ENCODE peak calls at places on chromosomes 11 and 22, in six cellular contexts. G is SK-N-SH, D is trophoblast cell, R is Karpas-422, O is neural progenitor cell, H is neuronal stem cell. I is an unnamed sample.

GRCh38 chr11:27217948-27218410 is 145.0 kb downstream of the CCDC34 start:
- DNase-seq in D (peak; percentile 38), O (no peak), G (no peak), H (no peak), R (no peak), I (no peak)

GRCh38 chr11:44901120-44901519 is 49.6 kb downstream of the TP53I11 start:
- DNase-seq in G (no peak), H (no peak), R (no peak), O (no peak), D (no peak), I (no peak)

GRCh38 chr22:50730941-50731661 is 6.9 kb upstream of the ACR start:
- DNase-seq in O (no peak), G (peak; percentile 39), H (no peak), R (no peak), D (no peak), I (peak; percentile 79)

GRCh38 chr22:36351921-36352774 is 35.6 kb downstream of the MYH9 start:
- DNase-seq in O (no peak), H (no peak), G (no peak), R (no peak), D (no peak), I (peak; percentile 91)

GRCh38 chr22:22386602-22387385 is 121.7 kb downstream of the ZNF280B start:
- DNase-seq in R (no peak), O (no peak), D (no peak), H (no peak), G (no peak), I (no peak)

GRCh38 chr11:90448280-90448679 is 225.4 kb upstream of the CHORDC1 start:
- DNase-seq in G (no peak), R (no peak), O (no peak), D (no peak), H (no peak), I (no peak)

GRCh38 chr11:134101292-134101691 is 32.4 kb downstream of the JAM3 start:
- DNase-seq in H (no peak), D (no peak), G (no peak), O (no peak), R (no peak), I (no peak)

GRCh38 chr11:84825140-84825539 is 802.0 kb downstream of the DLG2 start:
- DNase-seq in H (no peak), G (no peak), R (no peak), D (no peak), O (no peak), I (no peak)

GRCh38 chr22:37345863-37346514 is 63.7 kb downstream of the CYTH4 start:
- DNase-seq in H (no peak), R (no peak), O (no peak), D (no peak), G (peak; percentile 76), I (no peak)

GRCh38 chr22:42116848-42117424 is 13.7 kb downstream of the CYP2D6 start:
- DNase-seq in D (no peak), O (peak; percentile 32), G (no peak), R (peak; percentile 51), H (no peak), I (no peak)

GRCh38 chr22:24088796-24089195 is 77.7 kb downstream of the CABIN1 start:
- DNase-seq in O (peak; percentile 50), R (no peak), D (no peak), G (no peak), H (no peak), I (peak; percentile 8)

GRCh38 chr11:116927163-116927772 is 89.8 kb upstream of the APOA1 start:
- DNase-seq in O (no peak), H (no peak), R (peak; percentile 40), D (no peak), G (peak; percentile 18), I (no peak)

GRCh38 chr22:18997925-18998315 is 61.8 kb upstream of the PRODH start:
- DNase-seq in G (no peak), H (no peak), O (peak; percentile 38), R (no peak), D (no peak), I (no peak)

GRCh38 chr11:107562647-107563208 is 2.8 kb downstream of the ALKBH8 start:
- DNase-seq in O (no peak), R (no peak), D (peak; percentile 52), H (no peak), G (no peak), I (no peak)

GRCh38 chr22:41943661-41944209 is 3.2 kb downstream of the CENPM start:
- DNase-seq in O (no peak), D (no peak), R (peak; percentile 46), H (no peak), G (no peak), I (no peak)

GRCh38 chr22:40026641-40027040 is 31.9 kb downstream of the FAM83F start:
- DNase-seq in R (peak; percentile 88), O (peak; percentile 1), H (no peak), D (no peak), G (no peak), I (no peak)

GRCh38 chr11:72704028-72704782 is 30.0 kb upstream of the PDE2A start:
- DNase-seq in O (no peak), D (no peak), H (no peak), G (no peak), R (no peak), I (peak; percentile 67)

GRCh38 chr11:73239571-73240189 is 21.6 kb downstream of the P2RY2 start:
- DNase-seq in O (no peak), G (no peak), D (no peak), R (no peak), H (no peak), I (no peak)

GRCh38 chr22:38448945-38449745 is 5.9 kb downstream of the KCNJ4 start:
- DNase-seq in G (no peak), O (no peak), D (no peak), H (no peak), R (no peak), I (no peak)

GRCh38 chr11:10898003-10898762 is 40.3 kb upstream of the ZBED5 start:
- DNase-seq in G (no peak), O (no peak), H (no peak), D (peak; percentile 14), R (no peak), I (no peak)

GRCh38 chr22:30998329-30998728 is 29.3 kb downstream of the TUG1 start:
- DNase-seq in H (no peak), D (no peak), G (no peak), O (no peak), R (peak; percentile 20), I (no peak)

GRCh38 chr11:2582436-2582931 is 117.3 kb downstream of the KCNQ1OT1 start:
- DNase-seq in D (no peak), R (no peak), H (no peak), O (peak; percentile 43), G (peak; percentile 81), I (peak; percentile 41)

GRCh38 chr11:101061606-101062005 is 68.0 kb downstream of the PGR start:
- DNase-seq in D (no peak), H (no peak), G (no peak), O (no peak), R (no peak), I (no peak)

GRCh38 chr11:31958086-31958735 is 132.7 kb upstream of the RCN1 start:
- DNase-seq in O (peak; percentile 90), G (peak; percentile 60), H (peak; percentile 74), R (peak; percentile 86), D (peak; percentile 32), I (no peak)

GRCh38 chr11:86951706-86952105 is 3.5 kb downstream of the FZD4 start:
- DNase-seq in H (no peak), G (no peak), D (no peak), O (no peak), R (no peak), I (no peak)

GRCh38 chr11:86954288-86955110 is 696 bp downstream of the FZD4 start:
- DNase-seq in H (no peak), R (no peak), D (no peak), O (peak; percentile 68), G (peak; percentile 71), I (peak; percentile 77)

GRCh38 chr11:86952933-86953637 is 2.1 kb downstream of the FZD4 start:
- DNase-seq in D (no peak), H (no peak), R (no peak), O (no peak), G (no peak), I (no peak)

GRCh38 chr11:86949995-86950993 is 4.9 kb downstream of the FZD4 start:
- DNase-seq in G (no peak), D (no peak), H (no peak), R (no peak), O (no peak), I (no peak)

DNA sequence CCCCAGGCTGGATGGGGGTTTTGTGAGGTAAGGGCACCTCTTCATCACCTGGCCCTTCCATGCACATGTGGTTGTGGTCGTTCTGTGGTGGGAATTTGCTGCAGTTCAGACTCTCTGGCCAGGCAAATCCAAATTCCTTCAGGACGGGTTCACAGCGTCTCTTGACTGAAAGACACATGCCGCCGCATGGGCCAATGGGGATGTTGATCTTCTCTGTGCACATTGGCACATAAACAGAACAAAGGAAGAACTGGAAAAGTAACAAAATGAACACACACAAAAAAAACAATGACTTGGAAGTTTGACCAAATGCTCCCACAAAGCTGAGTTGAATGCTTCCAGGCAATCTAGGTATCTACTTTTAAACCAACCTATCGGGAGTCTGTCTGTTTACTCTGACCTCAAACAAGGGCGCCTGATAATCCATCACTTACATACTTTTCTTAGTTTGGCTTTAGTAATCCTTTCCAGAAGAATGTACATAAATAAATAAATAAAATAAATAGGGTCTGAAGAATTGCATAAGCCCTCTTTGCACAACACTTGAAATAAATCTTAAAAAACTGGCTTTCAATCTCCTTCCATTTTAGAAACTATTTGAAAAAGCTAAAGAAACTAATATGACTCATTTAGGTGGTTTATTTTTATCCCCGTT is 2.8 kb downstream of the FZD4 start:
- DNase-seq in D (no peak), H (no peak), R (no peak), G (no peak), O (no peak), I (no peak)
- H3K4me1 ChIP-seq in D (peaks cover 11% of the 10 kb centered on the region), H (peaks cover 6% of the 10 kb centered on the region), R (peaks cover 26% of the 10 kb centered on the region), G (peaks cover 9% of the 10 kb centered on the region), O (peaks cover 11% of the 10 kb centered on the region), I (peaks cover 42% of the 10 kb centered on the region)

GRCh38 chr11:64224151-64224890 is 1.7 kb downstream of the TRPT1 start:
- DNase-seq in G (no peak), R (no peak), H (no peak), O (no peak), D (no peak), I (peak; percentile 80)
- H3K4me3 ChIP-seq in G (no peak overlapping the region), R (peak overlapping the region; percentile 99), H (peak overlapping the region; percentile 3), O (no peak overlapping the region), D (no peak overlapping the region), I (no peak overlapping the region)

DNA sequence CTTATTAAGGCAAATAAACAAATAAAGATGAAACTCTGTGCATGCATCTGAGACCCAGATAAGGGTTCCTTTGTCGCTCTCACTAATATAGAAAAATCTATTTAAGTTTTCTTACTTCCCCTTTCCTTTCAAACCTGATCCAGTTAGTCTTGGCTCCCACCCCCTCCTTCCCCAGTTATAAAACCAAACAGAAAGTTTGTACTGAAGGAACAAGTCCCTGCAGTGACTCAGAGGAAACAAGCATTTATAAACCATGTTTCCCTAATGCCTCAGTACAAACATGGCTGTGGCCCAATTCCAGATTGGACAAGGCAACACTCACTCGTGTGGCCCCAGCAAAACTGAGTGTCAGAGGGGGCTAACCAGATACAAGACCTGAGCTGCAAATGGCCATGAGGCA is 65.5 kb upstream of the ARHGAP20 start:
- DNase-seq in D (no peak), H (no peak), R (no peak), G (no peak), O (no peak), I (no peak)
- H3K9ac ChIP-seq in D (no peak overlapping the region), H (no peak overlapping the region), R (no peak overlapping the region), G (no peak overlapping the region), O (no peak overlapping the region), I (no peak overlapping the region)

DNA sequence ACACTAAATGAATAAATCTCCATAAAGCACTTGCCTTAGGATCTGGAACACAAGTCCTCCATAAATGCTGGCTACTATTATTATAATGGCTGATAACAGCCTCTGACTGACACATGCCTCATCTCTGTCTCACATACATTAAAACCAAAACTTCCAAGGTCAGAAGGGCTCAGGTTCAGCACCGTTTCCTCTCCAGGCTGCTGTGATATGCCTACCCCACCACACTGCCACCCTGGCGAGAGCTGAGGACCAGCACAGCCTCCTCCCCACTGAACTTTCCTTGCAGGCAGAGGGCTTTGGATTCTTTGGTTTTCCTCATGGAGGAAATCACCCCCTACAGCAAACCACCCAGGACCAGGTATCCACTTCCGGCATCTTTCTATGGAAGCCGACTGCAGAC is 112.8 kb downstream of the ABTB2 start:
- DNase-seq in D (no peak), G (no peak), O (no peak), R (no peak), H (no peak), I (no peak)
- H3K4me1 ChIP-seq in D (peaks cover 19% of the 10 kb centered on the region), G (peaks cover 17% of the 10 kb centered on the region), O (peaks cover 11% of the 10 kb centered on the region), R (peaks cover 10% of the 10 kb centered on the region), H (peaks cover 6% of the 10 kb centered on the region), I (peaks cover 13% of the 10 kb centered on the region)

I was measured in kidney.